ENCODE peak calls at places on chromosomes 1 and 21, in four cellular contexts. K, P, A and G are unnamed samples.

GRCh38 chr21:38327984-38328383 is 71.2 kb downstream of the KCNJ15 start:
- DNase-seq in K (no peak), P (no peak), A (no peak), G (no peak)

GRCh38 chr1:27873671-27874384 is 1.5 kb downstream of the THEMIS2 start:
- DNase-seq in K (no peak), P (no peak), A (no peak), G (peak; percentile 73)

GRCh38 chr1:57440096-57440495 is 16.2 kb upstream of the DAB1 start:
- DNase-seq in K (no peak), P (no peak), A (no peak), G (no peak)

GRCh38 chr1:229874150-229874549 is 192.9 kb upstream of the GALNT2 start:
- DNase-seq in K (no peak), P (no peak), A (no peak), G (no peak)

GRCh38 chr1:66533804-66534745 is at the start of gene SGIP1:
- DNase-seq in K (no peak), P (peak; percentile 46), A (peak; percentile 42), G (peak; percentile 65)

GRCh38 chr21:27269646-27270045 is 302.8 kb upstream of the ADAMTS5 start:
- DNase-seq in K (no peak), P (no peak), A (no peak), G (no peak)

GRCh38 chr1:117171900-117172501 is 38.7 kb downstream of the VTCN1 start:
- DNase-seq in K (no peak), P (peak; percentile 83), A (peak; percentile 77), G (peak; percentile 25)

GRCh38 chr21:33293811-33294216 is 27.6 kb downstream of the IL10RB start:
- DNase-seq in K (no peak), P (no peak), A (no peak), G (no peak)

GRCh38 chr1:71593523-71593922 is 512.7 kb upstream of the ZRANB2 start:
- DNase-seq in K (no peak), P (no peak), A (no peak), G (no peak)

GRCh38 chr1:201721131-201722049 is 107.6 kb upstream of the IPO9 start:
- DNase-seq in K (peak; percentile 60), P (no peak), A (no peak), G (no peak)

GRCh38 chr1:30263405-30263804 is 460.0 kb downstream of the MATN1 start:
- DNase-seq in K (no peak), P (no peak), A (no peak), G (no peak)

GRCh38 chr1:79896136-79896535 is 889.6 kb upstream of the ADGRL4 start:
- DNase-seq in K (no peak), P (no peak), A (no peak), G (no peak)

GRCh38 chr1:222161676-222162075 is 386.2 kb downstream of the HHIPL2 start:
- DNase-seq in K (no peak), P (no peak), A (no peak), G (no peak)

DNA sequence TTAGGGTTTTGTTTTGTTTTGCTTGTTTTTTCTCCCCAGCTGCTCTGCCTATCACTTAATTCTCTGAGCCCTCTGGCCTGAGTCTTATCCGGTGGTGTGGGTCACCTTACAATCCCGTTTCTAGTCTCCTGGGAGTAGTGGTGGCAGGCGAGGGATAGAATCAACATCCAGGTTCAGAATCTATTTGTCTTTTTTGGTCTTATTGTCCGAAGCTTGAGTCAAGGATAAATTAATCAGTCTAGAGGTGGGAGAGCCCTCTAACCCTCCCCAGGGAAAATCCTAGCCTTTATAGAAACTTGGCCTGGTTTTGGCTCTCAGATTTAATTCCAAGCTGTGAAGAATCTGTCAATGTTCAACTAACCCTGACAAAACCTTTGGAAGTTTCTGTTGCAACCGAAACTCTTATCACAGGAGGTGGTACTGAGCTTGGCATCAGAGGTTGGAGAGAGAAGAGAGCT is 246.3 kb downstream of the FGGY start:
- DNase-seq in K (no peak), P (no peak), A (no peak), G (no peak)
- TF ChIP-seq POLR2A in K (no peak), P (no peak), A (no peak), G (no peak)

DNA sequence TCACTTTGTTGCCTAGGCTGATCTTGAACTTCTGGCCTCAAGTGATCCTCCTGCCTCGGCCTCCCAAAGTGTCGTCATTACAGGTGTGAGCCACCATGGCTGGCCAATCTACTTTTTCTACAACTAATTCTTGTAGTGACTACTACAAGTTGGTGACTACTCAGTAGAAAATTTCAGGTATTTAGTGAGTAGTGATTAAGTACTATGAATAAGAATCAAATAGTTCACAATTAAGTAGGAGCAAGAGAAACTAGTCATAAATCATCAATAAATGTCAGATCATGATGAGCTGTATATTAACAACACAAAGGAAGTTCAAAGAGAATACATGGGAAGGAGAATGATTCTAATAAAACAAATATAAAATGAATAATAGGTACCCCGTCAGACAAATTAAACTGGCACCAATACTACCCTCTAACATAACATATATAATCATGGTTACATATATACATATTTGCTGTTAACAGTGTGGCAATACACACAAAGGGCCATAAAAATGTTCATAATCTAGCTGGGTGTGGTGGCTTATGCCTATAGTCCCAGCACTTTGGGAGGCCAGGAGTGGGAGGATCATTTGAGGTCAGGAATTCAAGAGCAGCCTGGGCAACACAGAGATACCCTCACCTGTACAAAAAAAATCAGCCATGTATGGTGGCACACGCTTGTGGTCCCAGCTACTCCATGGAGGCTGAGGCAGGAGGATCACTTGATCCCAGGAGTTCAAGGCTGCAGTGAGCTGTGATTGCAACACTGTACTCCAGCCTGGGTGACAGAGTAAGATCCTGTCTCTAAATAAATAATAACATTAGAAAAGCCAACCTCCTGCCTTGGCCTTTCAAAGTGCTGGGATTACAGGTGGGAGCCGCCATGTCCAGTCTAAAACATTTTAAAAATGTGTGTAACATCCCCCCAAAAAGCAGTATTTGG is 19.1 kb downstream of the YY1AP1 start:
- DNase-seq in K (no peak), P (no peak), A (no peak), G (no peak)
- H3K36me3 ChIP-seq in K (peaks cover 95% of the 10 kb centered on the region), P (peaks cover 100% of the 10 kb centered on the region), A (no peaks in the 10 kb centered on the region), G (peaks cover 52% of the 10 kb centered on the region)

DNA sequence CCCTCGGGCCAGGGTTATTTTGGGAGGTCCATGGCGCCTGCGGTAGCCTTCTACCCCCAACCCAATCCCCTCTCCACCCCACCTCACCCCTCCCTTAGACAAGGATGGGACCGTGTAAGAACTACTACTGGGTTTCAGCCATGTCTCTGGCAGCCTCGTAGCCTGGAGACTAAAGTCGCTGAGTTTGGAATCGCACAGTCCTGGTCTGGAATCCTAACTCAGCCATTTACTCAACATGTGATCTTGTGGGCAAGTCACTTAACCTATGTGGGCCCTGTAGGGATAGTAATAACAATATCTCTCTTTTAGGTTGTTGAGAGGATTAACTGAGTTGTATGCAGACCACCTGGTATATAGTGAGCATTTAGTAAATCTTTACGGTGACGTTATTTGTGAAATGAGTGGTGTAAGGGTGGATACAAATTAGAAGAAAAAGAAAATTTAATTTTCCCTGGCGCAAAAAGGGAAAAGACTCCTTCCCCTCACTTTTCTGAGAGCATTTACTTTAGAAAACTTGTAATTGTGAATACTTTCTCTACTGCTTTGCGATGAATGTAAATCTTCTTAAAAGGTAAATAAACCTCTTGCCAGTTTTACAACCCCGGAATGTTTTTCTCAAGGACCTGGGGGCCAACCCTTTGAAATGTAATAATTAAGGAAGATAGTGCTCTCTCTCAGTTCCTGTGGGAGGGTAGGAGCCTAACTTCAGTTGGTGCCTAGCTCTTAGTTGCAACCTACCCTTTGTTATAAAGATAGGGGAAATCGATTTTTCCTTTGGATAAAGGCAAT is 615 bp upstream of the MRPS15 start:
- DNase-seq in K (no peak), P (no peak), A (no peak), G (no peak)
- TF ChIP-seq POLR2A in K (no peak), P (no peak), A (no peak), G (no peak)

GRCh38 chr21:36045993-36046392 is 14.3 kb downstream of the SETD4 start:
- DNase-seq in K (no peak), P (no peak), A (no peak), G (no peak)
- H3K36me3 ChIP-seq in K (peaks cover 88% of the 10 kb centered on the region), P (peaks cover 100% of the 10 kb centered on the region), A (peaks cover 10% of the 10 kb centered on the region), G (peaks cover 49% of the 10 kb centered on the region)

GRCh38 chr1:161158316-161159016 is 834 bp upstream of the USP21 start:
- DNase-seq in K (peak; percentile 13), P (no peak), A (no peak), G (no peak)

GRCh38 chr1:161159915-161160248 is 582 bp downstream of the USP21 start:
- DNase-seq in K (no peak), P (no peak), A (no peak), G (no peak)

GRCh38 chr1:161157867-161158266 is 1.4 kb upstream of the USP21 start:
- DNase-seq in K (peak; percentile 2), P (no peak), A (no peak), G (no peak)

GRCh38 chr1:161160763-161161162 is 1.5 kb downstream of the USP21 start:
- DNase-seq in K (peak; percentile 38), P (no peak), A (no peak), G (no peak)

DNA sequence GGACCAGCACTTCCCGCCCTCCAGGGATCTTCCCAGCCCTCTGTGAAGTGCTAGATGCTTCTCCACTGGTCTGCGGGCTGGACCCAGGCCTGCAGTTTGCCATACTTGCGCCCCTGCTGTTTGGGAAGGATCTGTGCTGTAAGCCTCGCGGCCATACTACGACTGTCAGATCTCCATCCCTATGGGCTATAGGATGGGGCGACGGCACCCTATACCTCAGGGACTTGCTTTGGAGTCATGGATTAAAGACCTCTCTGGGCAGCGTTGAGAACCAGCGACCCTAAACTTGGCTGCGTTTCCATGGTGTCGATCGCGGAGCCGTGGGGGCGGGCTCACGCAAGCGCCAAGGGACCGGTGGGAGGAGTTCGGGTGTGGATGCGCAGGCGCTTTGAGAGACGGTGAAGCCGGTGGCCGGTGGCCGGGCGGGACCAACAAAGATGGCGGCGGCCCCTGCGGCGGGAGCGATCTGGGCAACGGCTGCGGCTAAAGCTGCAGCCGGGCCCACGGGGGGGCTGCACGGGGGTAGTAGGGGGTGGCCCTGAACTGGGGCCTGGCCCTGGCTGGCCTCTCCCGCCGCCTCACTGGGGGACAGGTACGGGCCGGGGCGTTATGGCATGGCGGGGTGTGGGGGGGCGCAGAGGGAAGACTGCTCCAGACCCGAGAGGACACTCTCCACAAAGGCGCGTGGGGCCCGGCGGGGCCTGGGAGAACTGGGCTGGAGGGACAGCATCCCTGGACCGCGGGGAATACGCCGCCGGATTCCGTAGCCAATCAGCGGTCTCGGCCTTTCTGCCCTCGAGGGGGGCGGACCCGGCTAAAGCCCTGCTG is at the start of gene USP21:
- DNase-seq in K (peak; percentile 98), P (peak; percentile 94), A (peak; percentile 90), G (peak; percentile 95)
- TF ChIP-seq POLR2A in K (peak; percentile 29), P (no peak), A (peak; percentile 63), G (peak; percentile 80)

DNA sequence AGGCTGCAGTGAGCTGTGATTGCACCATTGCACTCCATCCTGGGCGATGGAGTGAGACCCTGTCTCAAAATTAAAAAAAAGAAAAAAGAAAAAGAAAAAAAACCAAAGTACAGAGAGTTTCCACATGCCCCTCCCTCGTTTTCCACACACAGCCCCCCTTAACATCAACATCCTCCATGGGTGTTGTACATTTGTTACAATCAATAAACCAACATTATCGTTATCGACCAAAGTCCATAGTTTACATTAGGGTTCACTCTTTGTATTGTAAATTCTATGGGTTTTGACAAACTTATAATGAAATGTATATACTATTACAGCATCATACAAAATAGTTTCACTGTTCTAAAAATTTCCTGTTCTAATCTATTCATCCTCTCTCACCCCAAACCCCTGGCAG is 15.9 kb upstream of the TINAGL1 start:
- DNase-seq in K (no peak), P (no peak), A (no peak), G (no peak)
- H3K36me3 ChIP-seq in K (no peaks in the 10 kb centered on the region), P (no peaks in the 10 kb centered on the region), A (no peaks in the 10 kb centered on the region), G (no peaks in the 10 kb centered on the region)

GRCh38 chr1:31644560-31645273 is at the start of gene PEF1:
- DNase-seq in K (peak; percentile 99), P (peak; percentile 99), A (peak; percentile 99), G (peak; percentile 96)
- TF ChIP-seq POLR2A in K (peak; percentile 77), P (no peak), A (peak; percentile 73), G (peak; percentile 86)

GRCh38 chr1:224427346-224427745 is 7.3 kb downstream of the WDR26 start:
- DNase-seq in K (no peak), P (no peak), A (no peak), G (no peak)
- H3K36me3 ChIP-seq in K (peaks cover 39% of the 10 kb centered on the region), P (peaks cover 49% of the 10 kb centered on the region), A (no peaks in the 10 kb centered on the region), G (peaks cover 20% of the 10 kb centered on the region)